ENCODE peak calls at places on chromosome 19, in ten cellular contexts. K, Y, M, U, V, O, A, P, J and I are unnamed samples.

GRCh38 chr19:10501971-10502523 is 1.1 kb downstream of the KEAP1 start:
- DNase-seq in U (no peak), K (peak; percentile 45), V (no peak), P (peak; percentile 78), J (no peak), M (peak; percentile 23), A (peak; percentile 92), O (no peak), Y (peak; percentile 76), I (peak; percentile 75)

GRCh38 chr19:32542477-32543106 is 38.4 kb upstream of the PDCD5 start:
- DNase-seq in V (no peak), Y (no peak), J (no peak), M (no peak), P (no peak), K (no peak), A (no peak), O (no peak), U (no peak), I (no peak)

GRCh38 chr19:35513231-35513974 is at the start of gene DMKN:
- DNase-seq in K (no peak), V (no peak), M (no peak), U (no peak), J (no peak), Y (no peak), O (no peak), A (no peak), P (no peak), I (no peak)

GRCh38 chr19:14550201-14550754 is 20.9 kb downstream of the TECR start:
- DNase-seq in O (no peak), M (no peak), A (no peak), Y (no peak), V (no peak), J (no peak), U (no peak), P (no peak), K (no peak), I (peak; percentile 49)

GRCh38 chr19:52138614-52139290 is 986 bp downstream of the ZNF616 start:
- DNase-seq in J (no peak), O (no peak), K (peak; percentile 62), M (peak; percentile 54), Y (peak; percentile 25), U (no peak), A (no peak), V (no peak), P (peak; percentile 47), I (peak; percentile 25)

GRCh38 chr19:13401388-13401787 is 104.9 kb downstream of the CACNA1A start:
- DNase-seq in Y (no peak), V (no peak), O (no peak), J (no peak), A (no peak), M (no peak), P (peak; percentile 58), U (no peak), K (no peak), I (no peak)

GRCh38 chr19:46791944-46792343 is 3.5 kb upstream of the SLC1A5 start:
- DNase-seq in U (no peak), O (no peak), J (no peak), A (no peak), P (no peak), K (no peak), V (no peak), M (no peak), Y (peak; percentile 54), I (peak; percentile 51)

GRCh38 chr19:29485293-29485692 is 40.5 kb upstream of the VSTM2B start:
- DNase-seq in M (no peak), A (no peak), K (no peak), Y (no peak), U (no peak), O (no peak), P (no peak), J (no peak), V (no peak), I (no peak)

GRCh38 chr19:38975861-38976271 is 324 bp upstream of the FBXO17 start:
- DNase-seq in M (peak; percentile 37), V (no peak), Y (no peak), U (no peak), J (no peak), P (no peak), K (peak; percentile 29), A (no peak), O (no peak), I (no peak)

GRCh38 chr19:40216013-40216776 is 2.0 kb downstream of the TTC9B start:
- DNase-seq in J (no peak), O (no peak), U (no peak), Y (no peak), K (no peak), M (no peak), A (no peak), V (no peak), P (no peak), I (peak; percentile 32)

GRCh38 chr19:43555185-43555770 is 20.0 kb downstream of the XRCC1 start:
- DNase-seq in A (peak; percentile 30), V (peak; percentile 78), O (no peak), K (peak; percentile 92), Y (peak; percentile 83), M (peak; percentile 83), J (peak; percentile 17), P (peak; percentile 80), U (no peak), I (peak; percentile 83)
- TF ChIP-seq CTCF in A (no peak), V (peak; percentile 79), O (peak; percentile 92), K (peak; percentile 64), Y (peak; percentile 84), M (peak; percentile 76), J (peak; percentile 91), P (peak; percentile 90), U (peak; percentile 89), I (peak; percentile 93)

GRCh38 chr19:54391589-54392061 is 23.6 kb upstream of the TTYH1 start:
- DNase-seq in J (no peak), K (peak; percentile 44), O (no peak), Y (no peak), M (no peak), U (no peak), A (no peak), V (no peak), P (no peak), I (no peak)

GRCh38 chr19:54399189-54399588 is 16.1 kb upstream of the TTYH1 start:
- DNase-seq in K (no peak), M (no peak), P (no peak), U (no peak), V (no peak), A (no peak), Y (no peak), O (no peak), J (no peak), I (no peak)

GRCh38 chr19:54392078-54392477 is 23.2 kb upstream of the TTYH1 start:
- DNase-seq in P (no peak), V (no peak), J (no peak), K (no peak), U (no peak), Y (no peak), A (no peak), O (no peak), M (no peak), I (no peak)

GRCh38 chr19:54393381-54393780 is 21.9 kb upstream of the TTYH1 start:
- DNase-seq in U (no peak), O (no peak), P (no peak), Y (no peak), J (no peak), M (no peak), V (no peak), A (no peak), K (no peak), I (no peak)

GRCh38 chr19:54395685-54396084 is 19.6 kb upstream of the TTYH1 start:
- DNase-seq in P (no peak), Y (no peak), K (no peak), J (no peak), V (no peak), O (no peak), A (no peak), U (no peak), M (no peak), I (no peak)
- TF ChIP-seq CTCF in P (no peak), Y (no peak), K (no peak), J (no peak), V (no peak), O (no peak), A (no peak), U (no peak), M (no peak), I (no peak)

GRCh38 chr19:4369888-4370260 is 26.5 kb downstream of the MPND start:
- DNase-seq in M (peak; percentile 36), P (peak; percentile 89), A (peak; percentile 68), K (peak; percentile 63), V (peak; percentile 66), U (no peak), J (no peak), Y (peak; percentile 73), O (no peak), I (peak; percentile 77)
- TF ChIP-seq CTCF in M (peak; percentile 50), P (peak; percentile 59), A (peak; percentile 61), K (no peak), V (peak; percentile 57), U (peak; percentile 48), J (peak; percentile 62), Y (peak; percentile 83), O (peak; percentile 52), I (peak; percentile 68)

GRCh38 chr19:863305-863620 is 3.8 kb downstream of the CFD start:
- DNase-seq in J (no peak), U (no peak), P (no peak), Y (no peak), V (no peak), M (no peak), A (no peak), K (no peak), O (no peak), I (no peak)

GRCh38 chr19:862529-863304 is 3.3 kb downstream of the CFD start:
- DNase-seq in Y (peak; percentile 91), A (peak; percentile 47), K (peak; percentile 94), O (no peak), U (no peak), J (no peak), M (peak; percentile 60), P (peak; percentile 79), V (peak; percentile 70), I (peak; percentile 90)

GRCh38 chr19:861099-861755 is 1.8 kb downstream of the CFD start:
- DNase-seq in P (no peak), M (no peak), O (no peak), U (no peak), J (no peak), A (no peak), Y (no peak), V (no peak), K (no peak), I (no peak)

GRCh38 chr19:860481-861098 is 1.1 kb downstream of the CFD start:
- DNase-seq in U (peak; percentile 50), V (peak; percentile 43), O (no peak), P (peak; percentile 74), A (peak; percentile 68), J (no peak), K (peak; percentile 60), Y (peak; percentile 85), M (no peak), I (peak; percentile 91)

DNA sequence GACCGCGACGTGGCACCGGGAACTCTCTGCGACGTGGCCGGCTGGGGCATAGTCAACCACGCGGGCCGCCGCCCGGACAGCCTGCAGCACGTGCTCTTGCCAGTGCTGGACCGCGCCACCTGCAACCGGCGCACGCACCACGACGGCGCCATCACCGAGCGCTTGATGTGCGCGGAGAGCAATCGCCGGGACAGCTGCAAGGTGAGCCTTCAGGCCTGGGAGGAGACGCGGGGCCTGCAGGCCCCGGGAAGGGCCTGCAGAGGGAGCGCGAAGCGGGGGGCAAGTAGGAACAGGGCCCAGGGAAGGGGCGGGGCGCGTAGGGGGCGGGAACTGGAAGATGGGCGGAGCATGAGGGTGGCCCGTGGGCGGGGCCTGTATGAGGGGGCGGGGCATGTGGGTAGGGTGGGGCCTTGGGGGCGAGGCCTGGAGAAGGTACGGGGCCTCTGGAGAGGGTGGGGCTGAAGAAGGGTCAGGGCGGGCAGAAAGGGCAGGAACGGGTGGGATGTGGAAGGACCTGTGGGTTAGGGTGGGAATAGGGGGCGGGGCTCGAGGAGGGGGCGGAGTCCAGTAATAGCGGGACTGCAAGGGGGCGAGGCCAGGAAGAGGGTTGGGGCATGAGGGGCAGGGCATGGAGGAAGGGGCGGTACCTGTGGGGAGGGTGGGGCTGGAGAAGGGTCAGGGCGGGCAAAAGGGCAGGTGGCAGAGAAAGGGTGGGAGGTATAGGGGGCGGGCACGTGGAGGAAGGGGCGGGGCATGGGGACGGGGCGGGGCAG is 2.5 kb downstream of the CFD start:
- DNase-seq in U (no peak), P (peak; percentile 70), K (peak; percentile 96), V (peak; percentile 46), M (peak; percentile 44), O (no peak), J (no peak), Y (peak; percentile 92), A (no peak), I (peak; percentile 92)
- TF ChIP-seq CTCF in U (no peak), P (peak; percentile 1), K (no peak), V (no peak), M (peak; percentile 21), O (peak; percentile 28), J (no peak), Y (no peak), A (no peak), I (no peak)